ENCODE peak calls at places on chromosomes 7 and 10, in six cellular contexts. I is GM04504, N is stomach, L is T47D, C is neuronal stem cell, F is mesendoderm. S is an unnamed sample.

GRCh38 chr10:55426138-55426537 is 625.1 kb upstream of the PCDH15 start:
- DNase-seq in I (no peak), L (no peak), F (peak; percentile 3), C (no peak), N (no peak), S (no peak)

GRCh38 chr7:156192921-156193320 is 380.7 kb upstream of the SHH start:
- DNase-seq in L (no peak), I (no peak), N (no peak), C (no peak), F (peak; percentile 42), S (no peak)

GRCh38 chr10:128178319-128178937 is 52.2 kb upstream of the MKI67 start:
- DNase-seq in I (no peak), C (peak; percentile 9), F (peak; percentile 80), L (no peak), N (no peak), S (no peak)

GRCh38 chr7:91656486-91657237 is 223.8 kb downstream of the MTERF1 start:
- DNase-seq in N (no peak), C (no peak), F (peak; percentile 56), L (no peak), I (peak; percentile 57), S (peak; percentile 52)

GRCh38 chr10:48309711-48310226 is 3.3 kb downstream of the MAPK8 start:
- DNase-seq in N (no peak), I (no peak), F (no peak), L (peak; percentile 46), C (no peak), S (no peak)

GRCh38 chr7:34445653-34446052 is 212.4 kb upstream of the NPSR1 start:
- DNase-seq in I (no peak), N (no peak), F (no peak), C (no peak), L (no peak), S (no peak)

GRCh38 chr7:36207451-36208291 is 54.6 kb downstream of the EEPD1 start:
- DNase-seq in N (peak; percentile 36), C (no peak), I (no peak), F (no peak), L (no peak), S (no peak)

GRCh38 chr10:62130948-62131347 is 137.7 kb downstream of the RTKN2 start:
- DNase-seq in N (no peak), L (no peak), C (no peak), F (no peak), I (peak; percentile 79), S (peak; percentile 76)

GRCh38 chr7:154882931-154883474 is 119.9 kb downstream of the PAXIP1 start:
- DNase-seq in I (no peak), F (no peak), C (no peak), L (no peak), N (no peak), S (no peak)

GRCh38 chr10:30396282-30396681 is 37.7 kb upstream of the MAP3K8 start:
- DNase-seq in N (no peak), C (no peak), F (no peak), L (no peak), I (no peak), S (no peak)

GRCh38 chr10:89295597-89295996 is 6.2 kb upstream of the IFIT2 start:
- DNase-seq in C (no peak), I (peak; percentile 60), F (no peak), N (no peak), L (no peak), S (peak; percentile 52)

GRCh38 chr10:18334116-18334867 is 194.1 kb downstream of the CACNB2 start:
- DNase-seq in F (no peak), I (no peak), L (no peak), C (no peak), N (no peak), S (no peak)

GRCh38 chr10:127547997-127548396 is 1.1 kb upstream of the NPS start:
- DNase-seq in N (no peak), C (no peak), I (no peak), L (no peak), F (no peak), S (no peak)

GRCh38 chr7:13988011-13988410 is 1.5 kb downstream of the ETV1 start:
- DNase-seq in F (peak; percentile 20), I (no peak), L (no peak), N (no peak), C (no peak), S (no peak)

GRCh38 chr7:151696738-151697514 is 177.2 kb upstream of the RHEB start:
- DNase-seq in F (peak; percentile 70), L (no peak), C (no peak), I (no peak), N (peak; percentile 53), S (no peak)

GRCh38 chr7:123494193-123494796 is 40.1 kb downstream of the IQUB start:
- DNase-seq in N (no peak), F (peak; percentile 5), I (peak; percentile 5), L (peak; percentile 1), C (no peak), S (no peak)

GRCh38 chr10:74419491-74420466 is 268.8 kb downstream of the ADK start:
- DNase-seq in N (no peak), C (peak; percentile 9), I (no peak), F (peak; percentile 53), L (no peak), S (no peak)

GRCh38 chr7:151875862-151876111 is 1.1 kb downstream of the PRKAG2 start:
- DNase-seq in L (peak; percentile 46), I (no peak), C (peak; percentile 67), F (no peak), N (no peak), S (no peak)

GRCh38 chr10:103693070-103693811 is 162.1 kb downstream of the SH3PXD2A start:
- DNase-seq in F (peak; percentile 32), L (peak; percentile 28), I (no peak), C (no peak), N (no peak), S (no peak)

GRCh38 chr7:30068117-30068516 is 39.9 kb downstream of the PLEKHA8 start:
- DNase-seq in L (no peak), I (peak; percentile 80), N (no peak), F (peak; percentile 19), C (no peak), S (peak; percentile 78)

GRCh38 chr10:90288403-90288933 is 569.4 kb downstream of the HTR7 start:
- DNase-seq in N (no peak), L (no peak), C (no peak), I (no peak), F (peak; percentile 57), S (no peak)

GRCh38 chr7:157302314-157302711 is 34.5 kb upstream of the DNAJB6 start:
- DNase-seq in N (peak; percentile 56), L (no peak), I (no peak), C (no peak), F (peak; percentile 61), S (no peak)

GRCh38 chr7:21076579-21076978 is 289.9 kb upstream of the SP8 start:
- DNase-seq in N (no peak), L (no peak), F (no peak), I (no peak), C (no peak), S (no peak)

GRCh38 chr10:79995979-79996629 is 47.2 kb upstream of the SFTPD start:
- DNase-seq in N (no peak), I (no peak), F (no peak), C (no peak), L (no peak), S (no peak)

GRCh38 chr10:88152720-88153119 is 289.3 kb downstream of the PTEN start:
- DNase-seq in I (peak; percentile 98), N (no peak), F (peak; percentile 90), C (no peak), L (peak; percentile 47), S (peak; percentile 85)

GRCh38 chr7:111953611-111954010 is 252.6 kb downstream of the DOCK4 start:
- DNase-seq in L (no peak), N (no peak), C (no peak), F (peak; percentile 71), I (no peak), S (no peak)

GRCh38 chr7:102942181-102942882 is 29.5 kb downstream of the LRRC17 start:
- DNase-seq in C (no peak), F (no peak), I (no peak), L (no peak), N (no peak), S (no peak)

GRCh38 chr7:98241674-98242241 is 10.3 kb downstream of the TECPR1 start:
- DNase-seq in I (no peak), C (no peak), F (no peak), N (no peak), L (no peak), S (no peak)

S was measured in skeletal muscle cell.